ENCODE peak calls at places on chromosomes 11 and 22, in seven cellular contexts. One of them, this sample, is unnamed.

GRCh38 chr11:65471410-65471762 is 27.5 kb upstream of the MALAT1 start:
- DNase-seq in PC-3: peak
- DNase-seq in neural progenitor cell: peak
- DNase-seq in GM23338: peak
- DNase-seq in OCI-LY7: peak
- DNase-seq in GM23248: peak
- DNase-seq in HCT116: no peak
- DNase-seq in this sample: no peak

GRCh38 chr22:39083212-39084165 is 6.4 kb downstream of the APOBEC3G start:
- DNase-seq in GM23338: no peak
- DNase-seq in neural progenitor cell: no peak
- DNase-seq in PC-3: no peak
- DNase-seq in GM23248: no peak
- DNase-seq in HCT116: no peak
- DNase-seq in OCI-LY7: no peak
- DNase-seq in this sample: no peak

GRCh38 chr22:32354360-32355351 is 3.0 kb upstream of the RFPL3 start:
- DNase-seq in OCI-LY7: peak
- DNase-seq in GM23248: peak
- DNase-seq in PC-3: peak
- DNase-seq in neural progenitor cell: no peak
- DNase-seq in HCT116: peak
- DNase-seq in GM23338: peak
- DNase-seq in this sample: no peak

GRCh38 chr22:50011447-50012200 is 941 bp downstream of the IL17REL start:
- DNase-seq in neural progenitor cell: no peak
- DNase-seq in PC-3: no peak
- DNase-seq in GM23338: peak
- DNase-seq in HCT116: no peak
- DNase-seq in GM23248: no peak
- DNase-seq in OCI-LY7: peak
- DNase-seq in this sample: no peak

GRCh38 chr11:27541790-27542189 is 35.2 kb upstream of the LIN7C start:
- DNase-seq in HCT116: no peak
- DNase-seq in GM23248: no peak
- DNase-seq in GM23338: no peak
- DNase-seq in neural progenitor cell: no peak
- DNase-seq in PC-3: no peak
- DNase-seq in OCI-LY7: no peak
- DNase-seq in this sample: no peak

GRCh38 chr22:49161002-49161850 is 666.4 kb downstream of the BRD1 start:
- DNase-seq in GM23248: no peak
- DNase-seq in PC-3: no peak
- DNase-seq in neural progenitor cell: no peak
- DNase-seq in GM23338: no peak
- DNase-seq in HCT116: no peak
- DNase-seq in OCI-LY7: no peak
- DNase-seq in this sample: no peak

GRCh38 chr11:111846640-111847039 is 24.7 kb downstream of the ALG9 start:
- DNase-seq in GM23338: no peak
- DNase-seq in HCT116: no peak
- DNase-seq in OCI-LY7: no peak
- DNase-seq in neural progenitor cell: no peak
- DNase-seq in PC-3: peak
- DNase-seq in GM23248: peak
- DNase-seq in this sample: no peak

GRCh38 chr11:64088159-64089026 is 52.7 kb downstream of the FLRT1 start:
- DNase-seq in PC-3: peak
- DNase-seq in HCT116: peak
- DNase-seq in GM23248: no peak
- DNase-seq in GM23338: peak
- DNase-seq in OCI-LY7: peak
- DNase-seq in neural progenitor cell: peak
- DNase-seq in this sample: no peak

GRCh38 chr11:112856591-112856990 is 104.6 kb upstream of the NCAM1 start:
- DNase-seq in GM23338: no peak
- DNase-seq in PC-3: no peak
- DNase-seq in HCT116: no peak
- DNase-seq in neural progenitor cell: no peak
- DNase-seq in OCI-LY7: no peak
- DNase-seq in GM23248: no peak
- DNase-seq in this sample: no peak

GRCh38 chr11:32092581-32093170 is 1.8 kb downstream of the RCN1 start:
- DNase-seq in GM23248: peak
- DNase-seq in GM23338: peak
- DNase-seq in PC-3: no peak
- DNase-seq in neural progenitor cell: peak
- DNase-seq in HCT116: no peak
- DNase-seq in OCI-LY7: no peak
- DNase-seq in this sample: no peak

GRCh38 chr11:1077033-1077416 is 2.4 kb downstream of the MUC2 start:
- DNase-seq in OCI-LY7: no peak
- DNase-seq in GM23248: no peak
- DNase-seq in GM23338: no peak
- DNase-seq in PC-3: no peak
- DNase-seq in neural progenitor cell: no peak
- DNase-seq in HCT116: no peak
- DNase-seq in this sample: no peak

GRCh38 chr22:22776121-22776520 is 111.5 kb upstream of the IGLL5 start:
- DNase-seq in GM23248: no peak
- DNase-seq in OCI-LY7: no peak
- DNase-seq in GM23338: no peak
- DNase-seq in HCT116: no peak
- DNase-seq in PC-3: no peak
- DNase-seq in neural progenitor cell: no peak
- DNase-seq in this sample: no peak

GRCh38 chr11:6813651-6814050 is 14.2 kb upstream of the OR6A2 start:
- DNase-seq in GM23338: peak
- DNase-seq in GM23248: no peak
- DNase-seq in HCT116: no peak
- DNase-seq in OCI-LY7: no peak
- DNase-seq in neural progenitor cell: no peak
- DNase-seq in PC-3: no peak
- DNase-seq in this sample: no peak

GRCh38 chr11:73236879-73237278 is 18.8 kb downstream of the P2RY2 start:
- DNase-seq in HCT116: peak
- DNase-seq in GM23338: peak
- DNase-seq in OCI-LY7: peak
- DNase-seq in GM23248: peak
- DNase-seq in neural progenitor cell: peak
- DNase-seq in PC-3: peak
- DNase-seq in this sample: peak

GRCh38 chr11:21675049-21675616 is 517.8 kb upstream of the ANO5 start:
- DNase-seq in neural progenitor cell: no peak
- DNase-seq in HCT116: no peak
- DNase-seq in GM23248: no peak
- DNase-seq in GM23338: no peak
- DNase-seq in PC-3: no peak
- DNase-seq in OCI-LY7: no peak
- DNase-seq in this sample: peak
- H2AFZ ChIP-seq in neural progenitor cell: no peak
- H2AFZ ChIP-seq in HCT116: no peak
- H2AFZ ChIP-seq in GM23248: no peak
- H2AFZ ChIP-seq in GM23338: no peak
- H2AFZ ChIP-seq in PC-3: no peak
- H2AFZ ChIP-seq in OCI-LY7: no peak
- H2AFZ ChIP-seq in this sample: peak

GRCh38 chr11:69985654-69986420 is 92.3 kb upstream of the ANO1 start:
- DNase-seq in PC-3: no peak
- DNase-seq in neural progenitor cell: peak
- DNase-seq in GM23248: peak
- DNase-seq in HCT116: no peak
- DNase-seq in OCI-LY7: no peak
- DNase-seq in GM23338: peak
- DNase-seq in this sample: no peak
- H3K4me3 ChIP-seq in PC-3: peak
- H3K4me3 ChIP-seq in neural progenitor cell: peak
- H3K4me3 ChIP-seq in GM23248: no peak
- H3K4me3 ChIP-seq in HCT116: no peak
- H3K4me3 ChIP-seq in OCI-LY7: no peak
- H3K4me3 ChIP-seq in GM23338: peak
- H3K4me3 ChIP-seq in this sample: no peak

GRCh38 chr22:26667140-26667539 is 9.8 kb downstream of the MIAT start:
- DNase-seq in PC-3: no peak
- DNase-seq in GM23338: no peak
- DNase-seq in GM23248: no peak
- DNase-seq in neural progenitor cell: no peak
- DNase-seq in OCI-LY7: no peak
- DNase-seq in HCT116: no peak
- DNase-seq in this sample: no peak
- TF ChIP-seq EZH2phosphoT487 in PC-3: no peak
- TF ChIP-seq EZH2phosphoT487 in GM23338: no peak
- TF ChIP-seq EZH2phosphoT487 in GM23248: no peak
- TF ChIP-seq EZH2phosphoT487 in neural progenitor cell: no peak
- TF ChIP-seq EZH2phosphoT487 in OCI-LY7: no peak
- TF ChIP-seq EZH2phosphoT487 in HCT116: no peak
- TF ChIP-seq EZH2phosphoT487 in this sample: no peak

GRCh38 chr11:134407321-134407828 is 4.7 kb downstream of the B3GAT1 start:
- DNase-seq in OCI-LY7: no peak
- DNase-seq in GM23338: no peak
- DNase-seq in HCT116: no peak
- DNase-seq in GM23248: no peak
- DNase-seq in PC-3: no peak
- DNase-seq in neural progenitor cell: no peak
- DNase-seq in this sample: no peak
- H2AFZ ChIP-seq in OCI-LY7: no peak
- H2AFZ ChIP-seq in GM23338: no peak
- H2AFZ ChIP-seq in HCT116: no peak
- H2AFZ ChIP-seq in GM23248: no peak
- H2AFZ ChIP-seq in PC-3: no peak
- H2AFZ ChIP-seq in neural progenitor cell: no peak
- H2AFZ ChIP-seq in this sample: no peak

This sample was measured in MM.1S.